ENCODE peak calls at places on chromosomes 2 and 18, in four cellular contexts. F is T-helper 1 cell, K is lung, O is EL. Y is an unnamed sample.

GRCh38 chr2:105114551-105114950 is 76.7 kb downstream of the MRPS9 start:
- DNase-seq in F (no peak), K (no peak), O (peak), Y (no peak)

GRCh38 chr2:28588231-28588725 is 92.4 kb downstream of the PLB1 start:
- DNase-seq in F (no peak), K (no peak), O (peak), Y (no peak)

GRCh38 chr2:122368576-122369243 is 613.3 kb downstream of the TSN start:
- DNase-seq in F (no peak), K (no peak), O (no peak), Y (no peak)

GRCh38 chr2:207887570-207887969 is 117.9 kb upstream of the FZD5 start:
- DNase-seq in F (no peak), K (no peak), O (no peak), Y (no peak)

GRCh38 chr2:61210332-61210981 is 48.5 kb downstream of the C2orf74 start:
- DNase-seq in F (no peak), K (no peak), O (peak), Y (no peak)

GRCh38 chr2:167122389-167122788 is 234.1 kb downstream of the XIRP2 start:
- DNase-seq in F (no peak), K (no peak), O (no peak), Y (no peak)

GRCh38 chr2:229090231-229090630 is 180.9 kb downstream of the PID1 start:
- DNase-seq in F (no peak), K (no peak), O (peak), Y (no peak)

GRCh38 chr2:238462782-238463396 is 36.2 kb downstream of the ASB1 start:
- DNase-seq in F (no peak), K (no peak), O (peak), Y (no peak)

GRCh38 chr18:23636041-23636399 is 26.7 kb downstream of the ANKRD29 start:
- DNase-seq in F (no peak), K (no peak), O (no peak), Y (no peak)

GRCh38 chr18:1392865-1393734 is 488.4 kb downstream of the ADCYAP1 start:
- DNase-seq in F (no peak), K (no peak), O (no peak), Y (no peak)

GRCh38 chr2:65383571-65384488 is 48.6 kb downstream of the SPRED2 start:
- DNase-seq in F (no peak), K (no peak), O (no peak), Y (no peak)

GRCh38 chr2:66550826-66551225 is 115.9 kb downstream of the MEIS1 start:
- DNase-seq in F (no peak), K (no peak), O (no peak), Y (no peak)

GRCh38 chr2:74902281-74902860 is 56.1 kb upstream of the POLE4 start:
- DNase-seq in F (no peak), K (no peak), O (no peak), Y (no peak)

GRCh38 chr2:127410871-127411396 is 7.3 kb upstream of the PROC start:
- DNase-seq in F (no peak), K (peak), O (peak), Y (no peak)

GRCh38 chr2:19574788-19575260 is 216.4 kb upstream of the OSR1 start:
- DNase-seq in F (no peak), K (no peak), O (peak), Y (peak)

GRCh38 chr2:53751728-53752127 is 15.9 kb upstream of the CHAC2 start:
- DNase-seq in F (no peak), K (no peak), O (peak), Y (no peak)

Y was measured in right atrium auricular region.